ENCODE peak calls at places on chromosome 10, in five cellular contexts. K is A549, O is SK-N-SH, E is HepG2, U is GM12878. H is an unnamed sample.

GRCh38 chr10:481636-482035 is 207.8 kb downstream of the DIP2C start:
- DNase-seq in K (no peak), O (peak; percentile 74), E (no peak), U (no peak), H (no peak)

GRCh38 chr10:76302936-76303656 is 871.7 kb downstream of the LRMDA start:
- DNase-seq in K (no peak), O (no peak), E (peak; percentile 28), U (no peak), H (peak; percentile 87)

GRCh38 chr10:119431034-119431767 is 111.3 kb downstream of the RGS10 start:
- DNase-seq in K (no peak), O (no peak), E (no peak), U (no peak), H (no peak)

GRCh38 chr10:132722980-132723970 is 62.7 kb downstream of the NKX6-2 start:
- DNase-seq in K (no peak), O (no peak), E (no peak), U (no peak), H (no peak)

GRCh38 chr10:90775351-90776028 is 82.3 kb downstream of the HTR7 start:
- DNase-seq in K (no peak), O (no peak), E (no peak), U (peak; percentile 35), H (no peak)

GRCh38 chr10:61503051-61503450 is 49.9 kb upstream of the TMEM26 start:
- DNase-seq in K (no peak), O (no peak), E (no peak), U (no peak), H (no peak)

GRCh38 chr10:61633665-61634064 is 29.1 kb upstream of the CABCOCO1 start:
- DNase-seq in K (no peak), O (no peak), E (no peak), U (no peak), H (no peak)

GRCh38 chr10:75547391-75548298 is 116.2 kb downstream of the LRMDA start:
- DNase-seq in K (no peak), O (no peak), E (no peak), U (peak; percentile 33), H (no peak)

GRCh38 chr10:131844546-131845084 is 56.2 kb upstream of the PPP2R2D start:
- DNase-seq in K (no peak), O (no peak), E (no peak), U (no peak), H (no peak)

GRCh38 chr10:28411136-28411460 is 108.2 kb upstream of the MPP7 start:
- DNase-seq in K (no peak), O (no peak), E (no peak), U (no peak), H (no peak)

GRCh38 chr10:70551971-70552422 is 50.5 kb downstream of the PRF1 start:
- DNase-seq in K (no peak), O (no peak), E (peak; percentile 80), U (no peak), H (no peak)

GRCh38 chr10:133159950-133160812 is at the start of gene KNDC1:
- DNase-seq in K (peak; percentile 80), O (peak; percentile 93), E (no peak), U (no peak), H (no peak)

GRCh38 chr10:110311357-110311949 is 6.7 kb upstream of the SMNDC1 start:
- DNase-seq in K (peak; percentile 54), O (peak; percentile 64), E (peak; percentile 42), U (peak; percentile 47), H (no peak)

GRCh38 chr10:46267132-46267985 is 19.4 kb upstream of the ANTXRL start:
- DNase-seq in K (no peak), O (no peak), E (no peak), U (no peak), H (no peak)

GRCh38 chr10:95407546-95407945 is 116.7 kb upstream of the PDLIM1 start:
- DNase-seq in K (no peak), O (no peak), E (no peak), U (no peak), H (no peak)

GRCh38 chr10:95406651-95407280 is 116.0 kb upstream of the PDLIM1 start:
- DNase-seq in K (no peak), O (no peak), E (no peak), U (no peak), H (no peak)

GRCh38 chr10:95408148-95408930 is 117.5 kb upstream of the PDLIM1 start:
- DNase-seq in K (no peak), O (no peak), E (no peak), U (no peak), H (no peak)

GRCh38 chr10:95411635-95412034 is 120.8 kb upstream of the PDLIM1 start:
- DNase-seq in K (no peak), O (no peak), E (no peak), U (no peak), H (no peak)

DNA sequence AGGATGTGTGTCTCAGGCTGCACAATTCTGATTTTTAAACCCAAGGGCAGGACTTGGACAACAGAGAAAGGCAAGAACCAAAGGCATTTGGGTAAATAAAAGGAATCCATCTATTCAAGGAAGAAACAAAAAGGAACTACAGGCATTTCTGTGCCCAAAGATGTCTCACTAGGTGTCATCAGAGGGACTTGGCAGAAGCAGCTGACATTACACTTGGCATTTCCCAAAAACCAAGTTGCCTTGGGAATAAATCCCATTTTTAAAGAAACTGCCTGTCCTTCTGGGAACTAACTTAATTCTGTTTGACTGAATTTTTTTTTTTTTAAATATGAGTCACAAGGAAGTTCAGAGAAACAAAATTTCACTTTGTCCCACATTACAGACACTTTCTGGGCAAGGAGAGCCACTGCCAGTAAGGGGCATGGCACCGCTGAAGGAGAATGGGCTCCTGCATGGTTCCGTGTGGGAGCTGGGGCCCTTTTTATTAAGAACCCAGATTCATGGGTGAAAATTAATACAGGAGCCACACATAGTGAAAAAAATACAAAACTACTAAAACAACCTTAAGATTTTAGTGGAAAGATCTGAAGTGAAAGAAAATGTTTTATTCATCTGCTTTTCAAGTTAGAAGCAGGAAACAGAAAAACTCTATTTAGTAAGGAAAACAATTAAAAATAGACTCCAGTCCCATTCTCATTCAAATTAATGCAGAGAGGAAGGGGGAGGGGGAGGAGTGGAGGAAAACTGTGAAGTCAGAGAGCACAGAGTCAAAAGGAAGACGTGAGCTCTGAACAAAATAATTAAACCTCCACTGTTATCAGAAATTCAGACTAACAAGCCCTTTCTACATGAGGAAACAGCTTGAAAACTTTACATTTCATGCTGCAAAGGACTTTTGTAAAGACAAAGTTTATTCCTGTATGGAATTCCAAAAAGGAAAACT is 118.4 kb upstream of the PDLIM1 start:
- DNase-seq in K (no peak), O (no peak), E (no peak), U (no peak), H (no peak)
- TF ChIP-seq EP300 in K (no peak), O (no peak), E (no peak), U (no peak), H (peak; percentile 83)

DNA sequence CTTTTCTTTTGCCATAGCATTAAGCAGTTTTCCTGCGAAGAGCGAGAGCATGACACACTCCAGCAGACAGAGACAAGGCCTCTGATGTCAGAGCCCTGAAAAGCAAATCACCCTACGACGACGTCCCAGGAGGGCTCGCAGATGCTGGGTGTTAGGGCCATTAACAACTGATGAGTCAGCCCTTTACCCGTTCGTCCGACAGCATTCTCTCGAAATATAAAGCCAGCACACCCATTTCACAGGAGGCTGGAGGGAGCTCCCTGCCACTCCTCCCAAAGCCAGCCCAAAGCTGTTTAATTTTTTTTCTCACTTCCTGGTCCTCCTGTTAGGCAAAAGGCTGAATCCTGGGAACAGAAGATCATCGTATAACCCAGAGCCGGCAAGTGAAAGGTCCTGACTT is 311.2 kb upstream of the ZMIZ1 start:
- DNase-seq in K (no peak), O (no peak), E (no peak), U (no peak), H (no peak)
- H3K4me3 ChIP-seq in K (no peak overlapping the region), O (no peak overlapping the region), E (no peak overlapping the region), U (no peak overlapping the region), H (no peak overlapping the region)

DNA sequence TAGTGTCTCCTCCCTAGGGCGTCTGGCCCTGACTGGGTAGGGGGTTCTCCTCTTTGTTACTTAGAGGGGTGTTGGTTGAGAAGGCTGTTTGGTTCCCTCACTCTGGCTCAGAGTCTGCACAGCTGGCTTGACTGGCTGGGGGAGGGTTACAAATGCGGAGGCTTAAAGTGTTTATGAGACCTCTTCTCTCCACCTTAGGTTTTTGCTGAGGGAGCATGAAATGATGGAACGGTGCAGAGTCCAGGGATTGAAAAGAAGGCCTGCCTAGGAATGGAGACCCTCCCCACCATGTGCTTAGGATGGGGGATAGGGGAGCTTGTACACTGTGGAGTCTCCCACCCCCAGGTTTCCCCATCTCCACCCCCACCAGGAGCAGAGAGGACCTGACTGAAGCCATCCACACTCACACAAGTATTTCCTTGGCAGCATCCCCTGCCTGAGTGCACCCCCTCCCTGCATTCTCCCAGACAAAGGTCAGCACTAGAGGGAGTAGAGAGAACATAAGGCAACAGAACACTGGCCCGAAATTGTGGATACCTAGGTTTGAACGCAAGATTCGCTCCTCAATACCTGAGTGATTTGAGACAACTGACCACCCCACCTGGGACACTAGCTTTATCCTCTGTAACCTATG is 1.7 kb upstream of the LDB1 start:
- DNase-seq in K (no peak), O (peak; percentile 50), E (no peak), U (no peak), H (no peak)
- TF ChIP-seq CTCF in K (no peak), O (peak; percentile 28), E (peak; percentile 55), U (no peak), H (peak; percentile 28)

DNA sequence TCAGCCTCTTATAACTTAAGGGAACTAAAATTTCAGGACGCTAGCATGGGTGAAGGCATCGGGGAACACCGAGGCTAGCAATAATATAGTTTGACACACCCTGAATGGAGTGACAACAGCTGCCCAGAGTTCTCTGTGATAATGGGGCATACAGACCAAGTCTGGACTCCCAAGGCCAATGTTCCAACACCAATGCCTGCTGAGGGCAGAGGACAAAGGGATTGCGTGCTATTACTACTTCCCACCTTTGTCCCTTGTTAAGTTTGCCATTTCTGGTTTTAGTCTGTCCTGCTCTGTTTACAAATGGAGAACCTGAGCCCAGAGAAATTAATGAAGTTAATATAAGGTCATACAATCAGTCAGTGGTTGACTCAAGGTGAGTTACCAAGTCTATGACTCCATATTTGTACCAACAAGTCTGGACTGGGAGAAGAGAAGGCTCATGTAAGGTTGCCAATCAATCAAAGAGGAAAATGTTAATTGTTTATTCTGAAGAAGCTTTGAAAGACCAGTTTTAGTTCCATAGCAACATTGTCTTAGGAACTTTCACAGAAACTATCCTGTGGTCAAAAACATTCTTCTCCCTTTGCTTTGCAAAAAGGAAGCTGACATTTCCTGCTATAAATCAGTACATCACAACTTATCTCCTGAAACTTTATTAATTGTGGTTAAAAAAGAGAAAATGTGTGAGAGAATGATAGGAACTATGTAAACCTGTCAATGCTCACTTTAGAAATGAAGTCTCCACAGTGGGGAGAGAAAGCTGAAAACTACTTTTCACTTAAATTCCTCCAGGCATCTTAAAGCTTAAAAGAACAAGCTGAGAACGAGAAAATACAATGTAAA is 74.5 kb downstream of the CCDC6 start:
- DNase-seq in K (no peak), O (no peak), E (no peak), U (no peak), H (no peak)
- TF ChIP-seq EP300 in K (no peak), O (no peak), E (no peak), U (no peak), H (no peak)

DNA sequence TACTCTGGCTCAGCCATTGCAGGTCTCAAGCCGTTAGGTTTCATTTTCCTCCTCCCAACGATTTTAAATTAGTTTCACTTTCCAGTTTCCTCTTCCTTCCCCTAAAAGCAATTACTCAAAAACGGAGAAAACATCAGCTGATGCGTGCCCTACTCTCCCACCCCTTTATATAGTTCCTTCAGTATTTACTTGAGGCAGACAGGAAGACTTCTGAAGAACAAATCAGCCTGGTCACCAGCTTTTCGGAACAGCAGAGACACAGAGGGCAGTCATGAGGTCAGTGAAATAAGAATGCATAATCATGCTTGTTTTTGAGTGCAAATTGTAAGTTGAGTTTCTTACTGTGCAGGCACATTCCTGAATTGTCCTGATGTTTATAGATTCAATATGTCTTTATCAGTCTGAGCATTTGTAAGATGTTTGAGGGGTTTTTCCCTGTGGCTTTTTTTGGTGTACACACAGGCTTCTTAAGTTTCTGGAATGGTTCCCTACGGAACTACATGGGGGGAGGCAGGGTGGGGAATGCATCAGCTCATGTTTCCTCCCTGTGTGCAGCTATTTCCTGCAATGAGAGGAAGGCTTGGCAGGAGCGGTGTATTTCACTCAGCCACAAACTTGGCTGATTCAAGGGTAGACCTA is at the start of gene IFIT3:
- DNase-seq in K (peak; percentile 76), O (peak; percentile 13), E (peak; percentile 38), U (peak; percentile 62), H (no peak)
- H3K4me3 ChIP-seq in K (peak within 1 kb of the TSS; percentile 34), O (peak within 1 kb of the TSS; percentile 45), E (peak within 1 kb of the TSS; percentile 69), U (peak within 1 kb of the TSS; percentile 51), H (peak within 1 kb of the TSS; percentile 54)

H was measured in esophagus muscularis mucosa.